ENCODE peak calls at places on chromosome 13, in four cellular contexts. B is hypothalamus, J is T follicular helper cell, Y is NCI-H1694. P is an unnamed sample.
A peak's percentile ranks its signal among the peaks of the same experiment; 100 is the strongest.

GRCh38 chr13:47299316-47299715 is 402.5 kb upstream of the HTR2A start:
- DNase-seq in B (no peak), J (no peak), Y (no peak), P (no peak)

GRCh38 chr13:26599403-26599802 is 41.9 kb downstream of the WASF3 start:
- DNase-seq in B (no peak), J (no peak), Y (no peak), P (no peak)

GRCh38 chr13:40446365-40446764 is 220.1 kb downstream of the FOXO1 start:
- DNase-seq in B (no peak), J (no peak), Y (no peak), P (no peak)

GRCh38 chr13:104006625-104007061 is 940.4 kb upstream of the SLC10A2 start:
- DNase-seq in B (no peak), J (no peak), Y (peak; percentile 4), P (no peak)

GRCh38 chr13:97242755-97243497 is 20.8 kb downstream of the MBNL2 start:
- DNase-seq in B (peak; percentile 86), J (no peak), Y (no peak), P (no peak)

GRCh38 chr13:55000043-55000442 is 1971.4 kb downstream of the OLFM4 start:
- DNase-seq in B (no peak), J (no peak), Y (no peak), P (no peak)

GRCh38 chr13:29483211-29483610 is 112.3 kb downstream of the SLC7A1 start:
- DNase-seq in B (no peak), J (no peak), Y (no peak), P (no peak)

GRCh38 chr13:97506511-97506910 is 72.5 kb downstream of the RAP2A start:
- DNase-seq in B (peak; percentile 15), J (no peak), Y (no peak), P (no peak)

GRCh38 chr13:113926301-113926761 is 47.5 kb downstream of the C13orf46 start:
- DNase-seq in B (no peak), J (no peak), Y (no peak), P (no peak)

GRCh38 chr13:96091932-96092253 is 2.0 kb downstream of the HS6ST3 start:
- DNase-seq in B (no peak), J (no peak), Y (no peak), P (no peak)

GRCh38 chr13:97367016-97367415 is 67.0 kb upstream of the RAP2A start:
- DNase-seq in B (no peak), J (no peak), Y (no peak), P (no peak)

GRCh38 chr13:102227696-102228095 is 174.2 kb downstream of the FGF14 start:
- DNase-seq in B (no peak), J (no peak), Y (peak; percentile 45), P (no peak)

GRCh38 chr13:113972451-113973217 is 1.2 kb downstream of the C13orf46 start:
- DNase-seq in B (no peak), J (no peak), Y (no peak), P (no peak)

GRCh38 chr13:29934531-29935308 is 84.3 kb upstream of the UBL3 start:
- DNase-seq in B (no peak), J (no peak), Y (no peak), P (no peak)

GRCh38 chr13:43543331-43543730 is 243.4 kb downstream of the ENOX1 start:
- DNase-seq in B (no peak), J (no peak), Y (no peak), P (no peak)

GRCh38 chr13:37475966-37476365 is 122.6 kb downstream of the POSTN start:
- DNase-seq in B (no peak), J (no peak), Y (no peak), P (no peak)

GRCh38 chr13:33235078-33235477 is 50.5 kb downstream of the STARD13 start:
- DNase-seq in B (no peak), J (no peak), Y (no peak), P (no peak)